ENCODE peak calls at places on chromosomes 11 and 22, in six cellular contexts. One of them, this sample, is unnamed.

GRCh38 chr22:20033045-20033706 is 12.3 kb downstream of the TANGO2 start:
- DNase-seq in IMR-90: no peak
- DNase-seq in CD4-positive, alpha-beta T cell: no peak
- DNase-seq in lower leg skin: no peak
- DNase-seq in testis: peak
- DNase-seq in psoas muscle: peak
- DNase-seq in this sample: no peak

GRCh38 chr11:121654506-121655480 is 202.0 kb upstream of the SORL1-AS1 start:
- DNase-seq in CD4-positive, alpha-beta T cell: no peak
- DNase-seq in IMR-90: peak
- DNase-seq in testis: peak
- DNase-seq in psoas muscle: no peak
- DNase-seq in lower leg skin: no peak
- DNase-seq in this sample: no peak

GRCh38 chr11:2586793-2587131 is 113.0 kb downstream of the KCNQ1OT1 start:
- DNase-seq in IMR-90: no peak
- DNase-seq in CD4-positive, alpha-beta T cell: peak
- DNase-seq in testis: no peak
- DNase-seq in psoas muscle: no peak
- DNase-seq in lower leg skin: peak
- DNase-seq in this sample: peak

GRCh38 chr11:88345408-88345807 is 7.9 kb upstream of the CTSC start:
- DNase-seq in testis: no peak
- DNase-seq in lower leg skin: no peak
- DNase-seq in CD4-positive, alpha-beta T cell: no peak
- DNase-seq in psoas muscle: no peak
- DNase-seq in IMR-90: peak
- DNase-seq in this sample: no peak

GRCh38 chr22:29155966-29156365 is 49.7 kb upstream of the EMID1 start:
- DNase-seq in lower leg skin: peak
- DNase-seq in CD4-positive, alpha-beta T cell: no peak
- DNase-seq in psoas muscle: no peak
- DNase-seq in IMR-90: no peak
- DNase-seq in testis: peak
- DNase-seq in this sample: no peak

GRCh38 chr11:131668867-131669780 is 298.7 kb downstream of the NTM start:
- DNase-seq in testis: peak
- DNase-seq in CD4-positive, alpha-beta T cell: no peak
- DNase-seq in IMR-90: peak
- DNase-seq in psoas muscle: peak
- DNase-seq in lower leg skin: no peak
- DNase-seq in this sample: no peak

GRCh38 chr11:19722702-19723101 is 10.1 kb downstream of the NAV2 start:
- DNase-seq in IMR-90: peak
- DNase-seq in psoas muscle: no peak
- DNase-seq in lower leg skin: peak
- DNase-seq in testis: no peak
- DNase-seq in CD4-positive, alpha-beta T cell: no peak
- DNase-seq in this sample: no peak

GRCh38 chr11:1303196-1303821 is 6.1 kb downstream of the TOLLIP start:
- DNase-seq in testis: no peak
- DNase-seq in CD4-positive, alpha-beta T cell: peak
- DNase-seq in lower leg skin: peak
- DNase-seq in psoas muscle: no peak
- DNase-seq in IMR-90: no peak
- DNase-seq in this sample: peak

GRCh38 chr11:2924381-2924780 is 4.8 kb downstream of the PHLDA2 start:
- DNase-seq in IMR-90: no peak
- DNase-seq in lower leg skin: no peak
- DNase-seq in psoas muscle: no peak
- DNase-seq in CD4-positive, alpha-beta T cell: no peak
- DNase-seq in testis: no peak
- DNase-seq in this sample: no peak

GRCh38 chr22:19843107-19843856 is 11.4 kb downstream of the GNB1L start:
- DNase-seq in IMR-90: no peak
- DNase-seq in CD4-positive, alpha-beta T cell: no peak
- DNase-seq in psoas muscle: no peak
- DNase-seq in lower leg skin: no peak
- DNase-seq in testis: no peak
- DNase-seq in this sample: no peak

GRCh38 chr11:75288846-75289760 is 48.5 kb downstream of the TPBGL start:
- DNase-seq in IMR-90: no peak
- DNase-seq in psoas muscle: no peak
- DNase-seq in lower leg skin: no peak
- DNase-seq in CD4-positive, alpha-beta T cell: no peak
- DNase-seq in testis: no peak
- DNase-seq in this sample: no peak

GRCh38 chr11:110730773-110731172 is 18.5 kb upstream of the ARHGAP20 start:
- DNase-seq in testis: no peak
- DNase-seq in CD4-positive, alpha-beta T cell: no peak
- DNase-seq in psoas muscle: no peak
- DNase-seq in lower leg skin: no peak
- DNase-seq in IMR-90: no peak
- DNase-seq in this sample: no peak

GRCh38 chr11:63829823-63830489 is 9.0 kb upstream of the MARK2 start:
- DNase-seq in testis: no peak
- DNase-seq in CD4-positive, alpha-beta T cell: no peak
- DNase-seq in lower leg skin: no peak
- DNase-seq in IMR-90: peak
- DNase-seq in psoas muscle: no peak
- DNase-seq in this sample: no peak

GRCh38 chr11:3341298-3341697 is 37.6 kb downstream of the ZNF195 start:
- DNase-seq in CD4-positive, alpha-beta T cell: peak
- DNase-seq in testis: peak
- DNase-seq in psoas muscle: peak
- DNase-seq in IMR-90: no peak
- DNase-seq in lower leg skin: peak
- DNase-seq in this sample: no peak

GRCh38 chr11:10329935-10330334 is 25.1 kb downstream of the ADM start:
- DNase-seq in lower leg skin: no peak
- DNase-seq in IMR-90: peak
- DNase-seq in CD4-positive, alpha-beta T cell: no peak
- DNase-seq in psoas muscle: no peak
- DNase-seq in testis: no peak
- DNase-seq in this sample: no peak

GRCh38 chr11:112455791-112456190 is 195.1 kb upstream of the PLET1 start:
- DNase-seq in CD4-positive, alpha-beta T cell: no peak
- DNase-seq in IMR-90: peak
- DNase-seq in psoas muscle: no peak
- DNase-seq in testis: no peak
- DNase-seq in lower leg skin: no peak
- DNase-seq in this sample: no peak

GRCh38 chr11:133955091-133955846 is 1.5 kb downstream of the IGSF9B start:
- DNase-seq in psoas muscle: no peak
- DNase-seq in lower leg skin: no peak
- DNase-seq in testis: peak
- DNase-seq in CD4-positive, alpha-beta T cell: no peak
- DNase-seq in IMR-90: no peak
- DNase-seq in this sample: no peak

GRCh38 chr11:118010738-118011461 is 24.7 kb downstream of the IL10RA start:
- DNase-seq in lower leg skin: no peak
- DNase-seq in testis: peak
- DNase-seq in psoas muscle: peak
- DNase-seq in CD4-positive, alpha-beta T cell: no peak
- DNase-seq in IMR-90: no peak
- DNase-seq in this sample: peak

GRCh38 chr11:68276864-68277263 is 5.1 kb upstream of the C11orf24 start:
- DNase-seq in lower leg skin: no peak
- DNase-seq in testis: no peak
- DNase-seq in IMR-90: no peak
- DNase-seq in psoas muscle: no peak
- DNase-seq in CD4-positive, alpha-beta T cell: no peak
- DNase-seq in this sample: no peak

GRCh38 chr11:63764201-63764711 is 4.3 kb downstream of the ZFTA start:
- DNase-seq in lower leg skin: no peak
- DNase-seq in IMR-90: no peak
- DNase-seq in testis: no peak
- DNase-seq in psoas muscle: no peak
- DNase-seq in CD4-positive, alpha-beta T cell: no peak
- DNase-seq in this sample: no peak

GRCh38 chr22:31135706-31136105 is 4.6 kb downstream of the PLA2G3 start:
- DNase-seq in IMR-90: no peak
- DNase-seq in CD4-positive, alpha-beta T cell: no peak
- DNase-seq in testis: no peak
- DNase-seq in lower leg skin: no peak
- DNase-seq in psoas muscle: no peak
- DNase-seq in this sample: no peak

GRCh38 chr11:79167510-79168188 is 273.2 kb downstream of the TENM4 start:
- DNase-seq in psoas muscle: no peak
- DNase-seq in CD4-positive, alpha-beta T cell: no peak
- DNase-seq in testis: no peak
- DNase-seq in IMR-90: peak
- DNase-seq in lower leg skin: no peak
- DNase-seq in this sample: no peak

GRCh38 chr11:34865261-34865660 is 50.9 kb downstream of the APIP start:
- DNase-seq in testis: no peak
- DNase-seq in lower leg skin: no peak
- DNase-seq in IMR-90: no peak
- DNase-seq in CD4-positive, alpha-beta T cell: no peak
- DNase-seq in psoas muscle: no peak
- DNase-seq in this sample: no peak

GRCh38 chr11:13033760-13034533 is 24.8 kb downstream of the RASSF10 start:
- DNase-seq in lower leg skin: no peak
- DNase-seq in IMR-90: no peak
- DNase-seq in CD4-positive, alpha-beta T cell: no peak
- DNase-seq in psoas muscle: no peak
- DNase-seq in testis: no peak
- DNase-seq in this sample: no peak

GRCh38 chr11:47551086-47551485 is 1.8 kb downstream of the CELF1 start:
- DNase-seq in CD4-positive, alpha-beta T cell: no peak
- DNase-seq in psoas muscle: no peak
- DNase-seq in lower leg skin: no peak
- DNase-seq in testis: no peak
- DNase-seq in IMR-90: peak
- DNase-seq in this sample: no peak

GRCh38 chr11:33735426-33736147 is 636 bp downstream of the CD59 start:
- DNase-seq in testis: peak
- DNase-seq in psoas muscle: no peak
- DNase-seq in CD4-positive, alpha-beta T cell: no peak
- DNase-seq in IMR-90: no peak
- DNase-seq in lower leg skin: peak
- DNase-seq in this sample: no peak

GRCh38 chr11:69221086-69221485 is 65.4 kb downstream of the SMIM38 start:
- DNase-seq in CD4-positive, alpha-beta T cell: no peak
- DNase-seq in psoas muscle: no peak
- DNase-seq in lower leg skin: peak
- DNase-seq in IMR-90: no peak
- DNase-seq in testis: no peak
- DNase-seq in this sample: peak

GRCh38 chr11:126397016-126397415 is 41.5 kb downstream of the ST3GAL4 start:
- DNase-seq in IMR-90: no peak
- DNase-seq in psoas muscle: no peak
- DNase-seq in CD4-positive, alpha-beta T cell: no peak
- DNase-seq in lower leg skin: no peak
- DNase-seq in testis: no peak
- DNase-seq in this sample: no peak

GRCh38 chr11:81449588-81450155 is 1284.0 kb downstream of the FAM181B start:
- DNase-seq in lower leg skin: no peak
- DNase-seq in testis: no peak
- DNase-seq in psoas muscle: no peak
- DNase-seq in IMR-90: no peak
- DNase-seq in CD4-positive, alpha-beta T cell: no peak
- DNase-seq in this sample: no peak

GRCh38 chr11:81444306-81444705 is 1289.4 kb downstream of the FAM181B start:
- DNase-seq in testis: no peak
- DNase-seq in lower leg skin: no peak
- DNase-seq in CD4-positive, alpha-beta T cell: no peak
- DNase-seq in psoas muscle: no peak
- DNase-seq in IMR-90: no peak
- DNase-seq in this sample: no peak
- TF ChIP-seq CTCF in testis: no peak
- TF ChIP-seq CTCF in lower leg skin: no peak
- TF ChIP-seq CTCF in CD4-positive, alpha-beta T cell: no peak
- TF ChIP-seq CTCF in psoas muscle: no peak
- TF ChIP-seq CTCF in IMR-90: no peak
- TF ChIP-seq CTCF in this sample: no peak

GRCh38 chr22:39999144-39999757 is 4.5 kb downstream of the FAM83F start:
- DNase-seq in testis: no peak
- DNase-seq in IMR-90: peak
- DNase-seq in CD4-positive, alpha-beta T cell: no peak
- DNase-seq in lower leg skin: no peak
- DNase-seq in psoas muscle: no peak
- DNase-seq in this sample: no peak
- TF ChIP-seq CTCF in testis: no peak
- TF ChIP-seq CTCF in IMR-90: peak
- TF ChIP-seq CTCF in CD4-positive, alpha-beta T cell: no peak
- TF ChIP-seq CTCF in lower leg skin: no peak
- TF ChIP-seq CTCF in psoas muscle: no peak
- TF ChIP-seq CTCF in this sample: no peak

DNA sequence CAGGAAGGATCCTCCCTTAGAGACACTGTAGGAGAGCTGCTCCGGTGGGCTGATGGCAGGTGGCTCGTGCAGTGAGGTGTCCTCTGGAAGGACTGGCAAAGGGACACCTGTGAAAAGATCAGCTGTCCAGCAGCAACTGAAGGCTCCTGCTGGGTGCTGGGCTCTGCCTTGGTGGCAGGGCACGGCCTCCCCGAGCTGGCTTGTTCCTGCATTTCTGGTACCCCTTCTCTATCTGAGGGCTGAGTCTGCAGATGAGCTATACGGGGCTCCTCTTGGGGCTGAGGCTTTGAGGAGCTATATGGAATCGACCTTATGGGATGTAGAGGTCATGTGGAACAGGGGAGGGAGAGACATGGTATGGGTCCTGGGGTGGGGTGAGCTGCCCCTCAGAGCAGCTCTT is 875.8 kb downstream of the BRD1 start:
- DNase-seq in CD4-positive, alpha-beta T cell: peak
- DNase-seq in IMR-90: no peak
- DNase-seq in psoas muscle: no peak
- DNase-seq in testis: peak
- DNase-seq in lower leg skin: peak
- DNase-seq in this sample: peak
- TF ChIP-seq CTCF in CD4-positive, alpha-beta T cell: no peak
- TF ChIP-seq CTCF in IMR-90: no peak
- TF ChIP-seq CTCF in psoas muscle: no peak
- TF ChIP-seq CTCF in testis: no peak
- TF ChIP-seq CTCF in lower leg skin: no peak
- TF ChIP-seq CTCF in this sample: no peak

GRCh38 chr22:50303848-50304527 is 3.5 kb downstream of the PLXNB2 start:
- DNase-seq in testis: no peak
- DNase-seq in CD4-positive, alpha-beta T cell: no peak
- DNase-seq in lower leg skin: peak
- DNase-seq in psoas muscle: peak
- DNase-seq in IMR-90: no peak
- DNase-seq in this sample: no peak

GRCh38 chr22:50306753-50307749 is at the start of gene PLXNB2:
- DNase-seq in lower leg skin: no peak
- DNase-seq in psoas muscle: peak
- DNase-seq in testis: peak
- DNase-seq in IMR-90: peak
- DNase-seq in CD4-positive, alpha-beta T cell: no peak
- DNase-seq in this sample: no peak

GRCh38 chr22:50305393-50305657 is 2.1 kb downstream of the PLXNB2 start:
- DNase-seq in lower leg skin: no peak
- DNase-seq in psoas muscle: no peak
- DNase-seq in IMR-90: no peak
- DNase-seq in testis: no peak
- DNase-seq in CD4-positive, alpha-beta T cell: no peak
- DNase-seq in this sample: no peak

GRCh38 chr22:50304528-50305392 is 2.7 kb downstream of the PLXNB2 start:
- DNase-seq in testis: no peak
- DNase-seq in psoas muscle: no peak
- DNase-seq in CD4-positive, alpha-beta T cell: no peak
- DNase-seq in IMR-90: no peak
- DNase-seq in lower leg skin: no peak
- DNase-seq in this sample: no peak

GRCh38 chr22:50305658-50306566 is 1.5 kb downstream of the PLXNB2 start:
- DNase-seq in IMR-90: peak
- DNase-seq in psoas muscle: peak
- DNase-seq in testis: peak
- DNase-seq in CD4-positive, alpha-beta T cell: no peak
- DNase-seq in lower leg skin: peak
- DNase-seq in this sample: peak
- TF ChIP-seq CTCF in IMR-90: no peak
- TF ChIP-seq CTCF in psoas muscle: no peak
- TF ChIP-seq CTCF in testis: no peak
- TF ChIP-seq CTCF in CD4-positive, alpha-beta T cell: no peak
- TF ChIP-seq CTCF in lower leg skin: no peak
- TF ChIP-seq CTCF in this sample: no peak

This sample was measured in osteocyte.